ENCODE peak calls at places on chromosome 13, in five cellular contexts. I, R, D, A and Z are unnamed samples.

GRCh38 chr13:48783181-48783630 is 129.5 kb downstream of the CYSLTR2 start:
- DNase-seq in I (no peak), R (peak), D (peak), A (no peak), Z (peak)

GRCh38 chr13:21742041-21742440 is 71.2 kb downstream of the FGF9 start:
- DNase-seq in I (no peak), R (no peak), D (no peak), A (no peak), Z (no peak)

GRCh38 chr13:98214008-98214643 is 37.1 kb upstream of the RNF113B start:
- DNase-seq in I (no peak), R (no peak), D (no peak), A (no peak), Z (no peak)

GRCh38 chr13:100674363-100674847 is at the start of gene TMTC4:
- DNase-seq in I (no peak), R (no peak), D (no peak), A (no peak), Z (peak)

GRCh38 chr13:49208619-49209018 is 11.5 kb upstream of the MLNR start:
- DNase-seq in I (no peak), R (no peak), D (no peak), A (no peak), Z (no peak)

GRCh38 chr13:106534844-106535551 is 464 bp downstream of the EFNB2 start:
- DNase-seq in I (peak), R (no peak), D (peak), A (no peak), Z (no peak)

GRCh38 chr13:23868521-23868920 is 20.7 kb downstream of the MIPEP start:
- DNase-seq in I (no peak), R (no peak), D (no peak), A (no peak), Z (no peak)

GRCh38 chr13:111467111-111467890 is 146.9 kb downstream of the TEX29 start:
- DNase-seq in I (peak), R (no peak), D (no peak), A (no peak), Z (no peak)

GRCh38 chr13:27851049-27851448 is 58.8 kb downstream of the GSX1 start:
- DNase-seq in I (no peak), R (no peak), D (no peak), A (no peak), Z (no peak)

GRCh38 chr13:44193731-44194130 is 179.9 kb upstream of the SERP2 start:
- DNase-seq in I (no peak), R (no peak), D (no peak), A (no peak), Z (no peak)

GRCh38 chr13:49082653-49083536 is 107.2 kb downstream of the FNDC3A start:
- DNase-seq in I (no peak), R (no peak), D (no peak), A (no peak), Z (no peak)

GRCh38 chr13:33789757-33790156 is 28.2 kb upstream of the RFC3 start:
- DNase-seq in I (no peak), R (no peak), D (no peak), A (no peak), Z (no peak)

GRCh38 chr13:20702945-20703784 is at the start of gene IL17D:
- DNase-seq in I (peak), R (no peak), D (no peak), A (no peak), Z (no peak)

GRCh38 chr13:101626925-101627555 is 174.6 kb downstream of the ITGBL1 start:
- DNase-seq in I (peak), R (no peak), D (no peak), A (no peak), Z (no peak)

GRCh38 chr13:97456047-97456446 is 22.1 kb downstream of the RAP2A start:
- DNase-seq in I (no peak), R (no peak), D (no peak), A (no peak), Z (no peak)

GRCh38 chr13:43132228-43132627 is 108.8 kb downstream of the DNAJC15 start:
- DNase-seq in I (no peak), R (no peak), D (peak), A (no peak), Z (peak)

GRCh38 chr13:26961890-26962615 is 201.5 kb upstream of the GPR12 start:
- DNase-seq in I (no peak), R (no peak), D (peak), A (no peak), Z (no peak)

GRCh38 chr13:38635030-38635429 is 51.8 kb upstream of the FREM2 start:
- DNase-seq in I (no peak), R (no peak), D (no peak), A (no peak), Z (no peak)
- H3K4me3 ChIP-seq in I (no peak), R (no peak), D (no peak), A (no peak), Z (no peak)

GRCh38 chr13:113860051-113860471 is 3.8 kb downstream of the GAS6 start:
- DNase-seq in I (peak), R (no peak), D (peak), A (no peak), Z (no peak)

GRCh38 chr13:113862191-113862765 is 1.6 kb downstream of the GAS6 start:
- DNase-seq in I (no peak), R (no peak), D (no peak), A (no peak), Z (no peak)

GRCh38 chr13:113859311-113860050 is 4.4 kb downstream of the GAS6 start:
- DNase-seq in I (peak), R (no peak), D (no peak), A (no peak), Z (no peak)

GRCh38 chr13:113861433-113862030 is 2.3 kb downstream of the GAS6 start:
- DNase-seq in I (no peak), R (no peak), D (no peak), A (no peak), Z (no peak)

DNA sequence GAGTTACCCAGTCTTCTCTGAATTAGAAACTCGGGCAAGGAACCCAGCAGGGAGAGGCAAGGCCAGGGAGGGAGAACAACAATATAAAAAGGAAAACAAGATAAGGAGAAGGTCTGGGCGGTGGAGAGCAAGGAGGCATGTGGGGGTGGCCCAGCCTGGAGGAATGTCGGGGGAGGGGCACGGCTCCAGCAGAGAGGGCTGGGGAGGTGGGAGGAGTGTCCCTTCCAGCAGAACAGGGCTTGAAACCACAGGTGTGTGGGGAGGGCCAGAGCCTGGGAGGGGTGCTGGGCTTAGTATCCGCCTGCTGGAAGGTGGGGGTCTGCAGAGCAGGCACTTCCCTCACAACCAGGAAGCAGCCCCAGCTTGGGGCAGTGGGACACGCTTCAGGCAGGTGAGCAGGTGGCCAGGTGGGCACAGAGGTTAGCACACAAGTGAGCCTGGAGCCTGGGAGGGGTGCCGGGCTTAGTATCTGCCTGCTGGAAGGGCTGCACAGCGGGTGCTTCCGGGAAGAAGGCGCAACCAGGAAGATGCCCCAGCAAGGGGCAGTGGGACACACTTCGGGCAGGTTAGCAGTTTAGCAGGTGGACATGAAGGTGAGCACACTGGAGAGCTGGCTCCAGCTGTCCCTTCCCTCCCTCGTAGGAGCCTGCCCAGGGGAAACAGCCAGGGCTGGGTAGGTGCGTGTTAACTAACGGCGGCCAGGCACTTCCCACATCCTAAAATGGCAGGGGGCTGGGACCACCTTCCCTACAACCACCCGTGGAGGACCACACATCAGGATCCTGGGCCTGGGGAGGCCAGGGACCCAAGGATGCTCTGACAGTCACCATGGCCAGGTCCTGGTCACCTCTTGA is 3.1 kb downstream of the GAS6 start:
- DNase-seq in I (no peak), R (no peak), D (peak), A (no peak), Z (no peak)
- H3K4me3 ChIP-seq in I (no peak), R (no peak), D (no peak), A (no peak), Z (no peak)

GRCh38 chr13:92805766-92806165 is 420.8 kb upstream of the GPC6 start:
- DNase-seq in I (no peak), R (no peak), D (no peak), A (no peak), Z (no peak)
- H3K4me3 ChIP-seq in I (peak), R (peak), D (peak), A (peak), Z (no peak)

GRCh38 chr13:30763786-30764440 is 28.6 kb downstream of the ALOX5AP start:
- DNase-seq in I (no peak), R (no peak), D (no peak), A (no peak), Z (no peak)

GRCh38 chr13:30762643-30763042 is 27.3 kb downstream of the ALOX5AP start:
- DNase-seq in I (no peak), R (no peak), D (no peak), A (no peak), Z (no peak)

GRCh38 chr13:30766234-30766633 is 30.9 kb downstream of the ALOX5AP start:
- DNase-seq in I (no peak), R (no peak), D (no peak), A (no peak), Z (no peak)

GRCh38 chr13:30766957-30767603 is 31.7 kb downstream of the ALOX5AP start:
- DNase-seq in I (no peak), R (no peak), D (no peak), A (peak), Z (no peak)
- H3K4me3 ChIP-seq in I (no peak), R (no peak), D (no peak), A (no peak), Z (no peak)

DNA sequence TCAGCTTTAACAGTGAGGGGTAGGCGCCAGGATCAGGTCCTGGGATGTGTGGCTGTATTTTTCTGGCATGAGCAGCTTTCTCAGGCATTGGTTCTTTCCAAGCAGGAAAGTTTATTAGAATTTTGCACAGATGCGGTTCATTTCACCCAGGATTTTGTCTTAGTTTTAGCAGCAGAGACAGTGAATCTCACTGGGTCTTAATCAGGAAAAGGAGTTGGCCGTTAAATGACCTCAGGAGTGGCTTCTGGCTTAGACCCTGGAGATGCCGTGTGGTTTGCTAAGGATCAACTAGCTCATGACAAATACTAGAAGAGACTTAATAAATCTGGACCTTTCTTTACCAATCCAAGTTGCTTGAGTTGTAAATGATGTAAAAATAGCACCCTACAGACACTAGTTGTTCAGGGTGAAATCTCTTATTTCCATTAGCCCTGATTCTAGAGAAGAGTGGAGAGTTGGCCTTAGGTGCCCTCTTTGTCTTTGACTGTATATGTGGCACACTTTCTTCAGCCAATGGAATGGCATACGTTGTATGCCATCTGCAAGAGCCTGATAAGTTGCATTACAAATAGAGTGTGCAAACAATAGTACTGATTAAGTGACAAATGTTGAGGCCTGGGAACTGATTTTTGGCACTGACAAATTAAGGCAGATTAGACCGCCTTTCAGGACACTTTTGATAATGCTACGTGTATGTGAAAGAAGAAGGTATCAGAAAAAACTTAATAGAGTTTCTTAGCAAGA is 34.0 kb downstream of the LRCH1 start:
- DNase-seq in I (no peak), R (no peak), D (no peak), A (no peak), Z (no peak)
- H3K4me3 ChIP-seq in I (no peak), R (no peak), D (no peak), A (no peak), Z (no peak)